ENCODE peak calls at places on chromosomes 3 and 15, in eight cellular contexts. C is D341Med, U is astrocyte of the spinal cord, R is germinal center, D is cardiac fibroblast, M is RKO, B is left kidney, O is ACHN. N is an unnamed sample.

GRCh38 chr15:50945725-50946124 is 37.2 kb downstream of the AP4E1 start:
- DNase-seq in M (peak), U (peak), O (no peak), C (no peak), R (no peak), B (peak), D (peak), N (peak)

GRCh38 chr3:146313411-146314111 is 62.7 kb upstream of the PLSCR4 start:
- DNase-seq in B (no peak), U (peak), D (peak), R (no peak), O (no peak), M (peak), C (no peak), N (peak)

GRCh38 chr15:48041454-48041853 is 79.3 kb upstream of the SLC24A5 start:
- DNase-seq in O (no peak), R (no peak), C (no peak), D (no peak), M (no peak), B (no peak), U (no peak), N (no peak)

GRCh38 chr3:128215800-128216495 is 62.7 kb downstream of the EEFSEC start:
- DNase-seq in U (peak), O (no peak), C (no peak), D (no peak), M (no peak), R (no peak), B (no peak), N (no peak)

GRCh38 chr15:81547517-81548132 is 173.6 kb upstream of the TMC3 start:
- DNase-seq in C (no peak), U (no peak), O (no peak), D (no peak), B (no peak), R (no peak), M (no peak), N (no peak)

GRCh38 chr3:37504583-37505357 is 330.4 kb upstream of the LRRFIP2 start:
- DNase-seq in O (no peak), D (no peak), M (no peak), R (no peak), B (no peak), U (no peak), C (no peak), N (no peak)

GRCh38 chr3:184240384-184241140 is 8.2 kb downstream of the ALG3 start:
- DNase-seq in U (peak), R (no peak), B (peak), C (no peak), O (peak), D (peak), M (peak), N (peak)

GRCh38 chr3:145519598-145520078 is 641.3 kb downstream of the PLOD2 start:
- DNase-seq in O (no peak), C (no peak), R (no peak), U (no peak), B (no peak), M (no peak), D (no peak), N (no peak)

GRCh38 chr3:25904248-25904647 is 114.4 kb downstream of the OXSM start:
- DNase-seq in C (no peak), R (no peak), B (peak), M (peak), D (no peak), U (no peak), O (no peak), N (no peak)

GRCh38 chr3:36991147-36991546 is 1.8 kb downstream of the EPM2AIP1 start:
- DNase-seq in D (no peak), O (no peak), C (no peak), B (peak), R (no peak), U (no peak), M (no peak), N (no peak)

GRCh38 chr3:152376351-152377183 is 107.8 kb downstream of the MBNL1 start:
- DNase-seq in U (peak), R (peak), O (peak), C (no peak), B (no peak), M (no peak), D (peak), N (peak)

GRCh38 chr15:39094116-39094515 is 486.8 kb upstream of the THBS1 start:
- DNase-seq in C (no peak), R (no peak), M (no peak), U (no peak), D (no peak), B (no peak), O (no peak), N (no peak)

GRCh38 chr3:58214484-58215316 is 3.9 kb upstream of the DNASE1L3 start:
- DNase-seq in B (peak), U (no peak), M (peak), D (no peak), O (no peak), R (peak), C (no peak), N (peak)

GRCh38 chr3:151402349-151402748 is 17.8 kb upstream of the P2RY12 start:
- DNase-seq in U (no peak), R (no peak), M (no peak), C (peak), B (no peak), D (no peak), O (no peak), N (no peak)

GRCh38 chr15:35427091-35427490 is 118.9 kb downstream of the DPH6 start:
- DNase-seq in C (no peak), U (peak), O (peak), B (peak), M (no peak), D (peak), R (no peak), N (peak)

GRCh38 chr3:119945286-119945685 is 149.0 kb downstream of the GSK3B start:
- DNase-seq in R (no peak), O (no peak), D (no peak), M (no peak), B (no peak), U (no peak), C (peak), N (no peak)

GRCh38 chr3:129259612-129260477 is 10.4 kb downstream of the COPG1 start:
- DNase-seq in R (no peak), M (no peak), O (no peak), U (no peak), B (no peak), C (no peak), D (no peak), N (no peak)

GRCh38 chr15:101264011-101264410 is 12.2 kb upstream of the CHSY1 start:
- DNase-seq in U (no peak), O (no peak), B (no peak), M (no peak), R (no peak), C (no peak), D (peak), N (peak)

GRCh38 chr15:39746176-39746575 is 36.5 kb downstream of the FSIP1 start:
- DNase-seq in B (no peak), R (no peak), C (no peak), M (no peak), O (no peak), D (peak), U (no peak), N (no peak)

GRCh38 chr3:186383026-186383993 is 21.3 kb upstream of the DGKG start:
- DNase-seq in R (no peak), D (peak), M (no peak), U (no peak), C (no peak), O (no peak), B (no peak), N (no peak)

GRCh38 chr3:181056276-181056675 is 66.7 kb upstream of the DNAJC19 start:
- DNase-seq in B (no peak), D (no peak), C (no peak), R (no peak), U (no peak), M (no peak), O (no peak), N (no peak)

GRCh38 chr15:84817461-84818081 is 415 bp downstream of the ALPK3 start:
- DNase-seq in C (no peak), M (no peak), D (no peak), O (no peak), U (no peak), B (peak), R (no peak), N (no peak)

GRCh38 chr15:79007066-79007465 is 62.2 kb upstream of the CTSH start:
- DNase-seq in U (peak), M (peak), D (peak), O (peak), C (no peak), R (no peak), B (peak), N (peak)

GRCh38 chr3:190554197-190554596 is 40.3 kb downstream of the IL1RAP start:
- DNase-seq in M (no peak), O (no peak), U (no peak), C (no peak), R (no peak), B (no peak), D (no peak), N (no peak)